ENCODE peak calls at places on chromosomes 12 and 14, in eight cellular contexts. R, G, N, H, V, B, J and F are unnamed samples.

GRCh38 chr14:44404021-44404420 is 103.1 kb downstream of the FSCB start:
- DNase-seq in R (no peak), G (no peak), N (no peak), H (peak; percentile 26), V (peak; percentile 33), B (no peak), J (no peak), F (peak; percentile 50)

GRCh38 chr14:84797326-84797725 is 732.6 kb upstream of the FLRT2 start:
- DNase-seq in R (no peak), G (no peak), N (no peak), H (no peak), V (no peak), B (no peak), J (no peak), F (no peak)

GRCh38 chr12:3293446-3294161 is 197.4 kb upstream of the PRMT8 start:
- DNase-seq in R (no peak), G (no peak), N (no peak), H (no peak), V (peak; percentile 33), B (no peak), J (peak; percentile 49), F (no peak)

GRCh38 chr12:9751204-9752144 is 9.2 kb downstream of the CD69 start:
- DNase-seq in R (no peak), G (no peak), N (no peak), H (no peak), V (peak; percentile 35), B (no peak), J (no peak), F (no peak)

GRCh38 chr12:11728154-11728755 is 78.8 kb downstream of the ETV6 start:
- DNase-seq in R (no peak), G (no peak), N (no peak), H (no peak), V (no peak), B (no peak), J (no peak), F (no peak)

GRCh38 chr12:81598205-81598604 is 160.9 kb downstream of the PPFIA2 start:
- DNase-seq in R (no peak), G (no peak), N (no peak), H (no peak), V (no peak), B (no peak), J (no peak), F (no peak)

GRCh38 chr14:36604757-36605505 is 22.5 kb upstream of the NKX2-8 start:
- DNase-seq in R (no peak), G (no peak), N (peak; percentile 69), H (peak; percentile 70), V (peak; percentile 80), B (peak; percentile 44), J (peak; percentile 63), F (no peak)

GRCh38 chr14:99081156-99081765 is 190.7 kb downstream of the BCL11B start:
- DNase-seq in R (no peak), G (no peak), N (no peak), H (no peak), V (no peak), B (no peak), J (no peak), F (no peak)

GRCh38 chr12:71584356-71584755 is 79.3 kb downstream of the ZFC3H1 start:
- DNase-seq in R (no peak), G (no peak), N (no peak), H (no peak), V (no peak), B (no peak), J (no peak), F (no peak)

GRCh38 chr12:6327159-6327558 is 14.7 kb downstream of the TNFRSF1A start:
- DNase-seq in R (no peak), G (no peak), N (no peak), H (no peak), V (no peak), B (no peak), J (no peak), F (no peak)

GRCh38 chr12:109999983-110000505 is 814 bp downstream of the ANKRD13A start:
- DNase-seq in R (no peak), G (peak; percentile 62), N (no peak), H (peak; percentile 47), V (peak; percentile 48), B (peak; percentile 18), J (no peak), F (peak; percentile 61)

GRCh38 chr12:121513464-121514183 is 67.2 kb downstream of the KDM2B start:
- DNase-seq in R (no peak), G (peak; percentile 95), N (peak; percentile 84), H (peak; percentile 72), V (no peak), B (no peak), J (no peak), F (peak; percentile 79)

GRCh38 chr14:73728106-73729014 is 14.2 kb upstream of the PNMA1 start:
- DNase-seq in R (peak; percentile 62), G (peak; percentile 88), N (peak; percentile 80), H (peak; percentile 77), V (peak; percentile 86), B (no peak), J (peak; percentile 63), F (peak; percentile 79)

GRCh38 chr12:89707623-89707991 is 1.0 kb downstream of the ATP2B1 start:
- DNase-seq in R (peak; percentile 21), G (peak; percentile 61), N (peak; percentile 41), H (no peak), V (no peak), B (no peak), J (no peak), F (peak; percentile 56)

GRCh38 chr12:89708793-89709156 is at the start of gene ATP2B1:
- DNase-seq in R (peak; percentile 70), G (peak; percentile 95), N (peak; percentile 87), H (peak; percentile 88), V (peak; percentile 86), B (peak; percentile 75), J (peak; percentile 71), F (peak; percentile 95)

GRCh38 chr12:89704457-89704856 is 4.2 kb downstream of the ATP2B1 start:
- DNase-seq in R (no peak), G (no peak), N (no peak), H (no peak), V (no peak), B (no peak), J (no peak), F (no peak)

GRCh38 chr12:89707992-89708792 is 446 bp downstream of the ATP2B1 start:
- DNase-seq in R (peak; percentile 23), G (peak; percentile 71), N (peak; percentile 48), H (peak; percentile 47), V (no peak), B (no peak), J (peak; percentile 14), F (peak; percentile 73)

GRCh38 chr12:89706551-89707348 is 1.9 kb downstream of the ATP2B1 start:
- DNase-seq in R (no peak), G (peak; percentile 46), N (no peak), H (peak; percentile 44), V (no peak), B (no peak), J (no peak), F (no peak)
- TF ChIP-seq CTCF in R (no peak), G (no peak), N (no peak), H (no peak), V (no peak), B (no peak), J (no peak), F (no peak)

DNA sequence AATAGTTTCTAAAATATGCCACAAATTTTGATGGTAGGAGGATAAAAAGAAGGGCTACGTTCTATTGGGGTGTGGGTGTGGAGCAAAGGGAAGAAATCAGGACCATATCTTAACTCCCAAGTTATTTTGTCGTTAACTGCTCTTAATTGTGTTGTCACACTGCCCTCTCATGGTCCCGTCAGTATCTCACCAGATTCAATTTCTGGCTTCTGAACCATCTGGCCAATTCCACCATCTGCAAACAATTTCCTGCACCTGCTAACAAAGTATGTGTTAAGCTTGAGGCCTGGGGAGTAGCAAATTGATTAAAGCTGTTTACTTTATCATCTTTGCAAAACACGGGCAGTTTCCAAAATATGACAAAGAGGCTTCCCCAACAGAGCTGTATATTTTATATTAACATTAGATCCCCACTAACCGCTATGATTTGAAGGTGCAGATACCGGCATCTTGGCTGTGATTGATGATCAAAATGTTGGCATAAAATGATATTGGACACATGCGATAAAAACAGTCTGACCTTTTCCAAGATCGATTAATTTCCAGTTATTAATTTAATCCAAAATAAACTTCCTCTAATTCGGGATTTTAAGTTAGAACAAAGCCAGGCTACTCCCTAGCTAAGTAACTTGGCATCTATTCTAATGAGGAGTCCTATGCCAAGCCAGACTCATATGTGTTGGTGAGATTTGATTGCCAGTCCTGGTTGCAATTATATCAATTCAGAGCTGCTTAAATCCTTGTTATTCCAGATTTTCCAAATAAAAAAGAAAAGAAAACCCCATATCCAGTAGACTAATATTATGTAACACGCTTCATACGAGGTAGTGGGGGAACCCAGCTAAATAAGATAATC is 6.9 kb upstream of the DNM1L start:
- DNase-seq in R (no peak), G (no peak), N (peak; percentile 57), H (peak; percentile 24), V (peak; percentile 87), B (peak; percentile 81), J (peak; percentile 56), F (no peak)
- TF ChIP-seq CTCF in R (peak; percentile 34), G (peak; percentile 61), N (peak; percentile 80), H (peak; percentile 47), V (peak; percentile 70), B (peak; percentile 64), J (peak; percentile 74), F (peak; percentile 31)

DNA sequence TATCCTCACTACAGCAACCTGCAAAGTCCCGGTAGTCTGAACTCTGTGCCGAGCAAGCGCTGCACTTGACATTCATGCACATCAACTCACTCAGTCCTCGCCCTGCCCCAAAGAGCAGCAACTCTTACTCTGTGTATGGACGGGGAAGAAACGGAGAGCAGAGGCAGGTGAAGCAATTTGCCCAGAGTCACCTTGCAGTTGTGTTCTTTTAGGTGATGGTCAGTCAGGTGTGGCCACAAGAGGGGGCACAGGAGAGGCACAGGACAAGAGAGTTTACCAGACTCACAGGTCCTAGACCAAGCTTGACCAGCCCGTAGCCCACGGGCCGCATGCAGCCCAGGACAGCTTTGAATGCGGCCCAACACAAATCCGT is 39.1 kb downstream of the TSPAN11 start:
- DNase-seq in R (no peak), G (peak; percentile 42), N (peak; percentile 80), H (peak; percentile 29), V (peak; percentile 6), B (no peak), J (no peak), F (no peak)
- TF ChIP-seq CTCF in R (no peak), G (peak; percentile 35), N (peak; percentile 81), H (no peak), V (peak; percentile 20), B (no peak), J (peak; percentile 42), F (no peak)

DNA sequence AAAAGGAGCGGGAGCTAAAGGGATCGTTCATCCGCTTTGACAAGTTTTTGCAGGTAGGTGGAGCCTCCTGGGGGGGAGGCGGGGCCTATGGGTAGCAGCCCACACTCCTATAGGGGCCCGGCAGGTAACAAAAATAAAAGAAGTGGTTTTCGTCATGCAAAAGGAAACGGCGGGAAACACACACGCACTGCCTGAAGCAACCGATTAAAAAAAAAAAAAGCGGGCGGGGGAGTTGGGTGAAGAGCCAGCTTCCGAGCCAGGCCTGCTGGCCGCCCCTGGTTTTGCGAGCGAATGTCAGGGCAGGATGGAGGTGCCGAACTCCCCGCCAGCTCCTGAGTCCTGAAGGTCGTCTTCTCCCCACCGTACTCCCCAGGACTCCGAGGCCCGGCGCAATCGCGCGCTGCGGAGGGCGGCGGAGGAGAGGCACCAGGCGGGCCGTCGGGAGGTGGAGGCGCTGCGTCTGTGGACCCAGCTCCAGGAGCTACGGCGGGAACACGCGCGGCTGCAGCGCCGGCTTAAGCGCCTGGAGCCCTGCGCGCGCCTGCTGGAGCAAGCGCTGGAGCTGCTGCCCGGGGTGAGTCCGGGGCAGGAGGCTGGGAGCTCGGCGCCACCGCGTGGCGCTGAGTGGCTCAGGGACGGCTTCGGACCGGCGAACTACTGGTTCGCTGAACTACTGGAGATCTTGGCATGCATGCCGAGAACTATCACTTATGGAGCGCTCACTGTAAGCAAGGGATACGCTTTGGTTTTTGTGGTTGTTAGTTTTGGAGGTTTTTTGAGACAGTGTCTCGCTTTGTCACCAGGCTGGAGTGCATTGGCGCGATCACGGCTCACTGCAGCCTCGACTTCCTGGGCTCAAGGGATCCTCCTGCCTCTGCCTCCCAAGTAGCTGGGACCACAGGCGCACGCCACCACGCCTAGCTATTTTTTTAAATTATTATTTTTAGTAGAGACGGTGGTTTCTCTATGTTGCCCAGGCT is 3.6 kb downstream of the CFAP73 start:
- DNase-seq in R (no peak), G (peak; percentile 78), N (peak; percentile 75), H (peak; percentile 80), V (peak; percentile 76), B (peak; percentile 28), J (peak; percentile 45), F (peak; percentile 76)
- TF ChIP-seq CTCF in R (no peak), G (peak; percentile 62), N (peak; percentile 34), H (peak; percentile 45), V (peak; percentile 42), B (peak; percentile 50), J (peak; percentile 59), F (no peak)